ENCODE peak calls at places on chromosomes 16 and 17, in five cellular contexts. T, J, I, V and F are unnamed samples.

GRCh38 chr17:72572604-72573491 is 452.0 kb downstream of the SOX9 start:
- DNase-seq in T (no peak), J (no peak), I (no peak), V (no peak), F (peak)

GRCh38 chr16:27993587-27993986 is 69.9 kb downstream of the GSG1L start:
- DNase-seq in T (no peak), J (no peak), I (no peak), V (no peak), F (no peak)

GRCh38 chr16:60655514-60656153 is 1380.6 kb downstream of the CDH8 start:
- DNase-seq in T (no peak), J (no peak), I (no peak), V (no peak), F (no peak)

GRCh38 chr16:28304214-28304613 is 11.9 kb downstream of the SBK1 start:
- DNase-seq in T (peak), J (peak), I (no peak), V (peak), F (peak)

GRCh38 chr16:27374794-27375499 is 27.0 kb upstream of the IL21R start:
- DNase-seq in T (peak), J (peak), I (peak), V (peak), F (peak)

GRCh38 chr17:56451629-56452028 is 141.9 kb upstream of the NOG start:
- DNase-seq in T (no peak), J (no peak), I (no peak), V (no peak), F (no peak)

GRCh38 chr17:73644145-73645049 is at the start of gene SDK2:
- DNase-seq in T (peak), J (no peak), I (no peak), V (no peak), F (peak)

GRCh38 chr17:65290041-65290440 is 152.9 kb downstream of the RGS9 start:
- DNase-seq in T (no peak), J (no peak), I (no peak), V (no peak), F (no peak)

GRCh38 chr16:84751947-84752346 is 52.1 kb downstream of the USP10 start:
- DNase-seq in T (no peak), J (no peak), I (no peak), V (no peak), F (no peak)

GRCh38 chr17:62628845-62629555 is 1.5 kb downstream of the MRC2 start:
- DNase-seq in T (no peak), J (peak), I (no peak), V (no peak), F (peak)

GRCh38 chr17:71902931-71903506 is 217.8 kb upstream of the SOX9 start:
- DNase-seq in T (no peak), J (no peak), I (no peak), V (no peak), F (no peak)

GRCh38 chr17:40519089-40519775 is 17.8 kb upstream of the TNS4 start:
- DNase-seq in T (no peak), J (no peak), I (no peak), V (no peak), F (no peak)

GRCh38 chr17:75634376-75634740 is 1.1 kb downstream of the SMIM5 start:
- DNase-seq in T (peak), J (no peak), I (no peak), V (no peak), F (no peak)

GRCh38 chr16:31273676-31274075 is 13.9 kb downstream of the ITGAM start:
- DNase-seq in T (no peak), J (peak), I (no peak), V (no peak), F (no peak)

GRCh38 chr17:60169921-60170817 is 20.4 kb downstream of the CA4 start:
- DNase-seq in T (no peak), J (no peak), I (no peak), V (no peak), F (peak)

GRCh38 chr16:85301171-85301690 is 189.0 kb upstream of the CIBAR2 start:
- DNase-seq in T (no peak), J (no peak), I (no peak), V (no peak), F (no peak)

GRCh38 chr16:84286568-84287220 is 8.0 kb upstream of the WFDC1 start:
- DNase-seq in T (no peak), J (no peak), I (no peak), V (no peak), F (peak)

GRCh38 chr16:1018447-1018846 is 36.9 kb downstream of the SOX8 start:
- DNase-seq in T (no peak), J (no peak), I (no peak), V (no peak), F (no peak)

GRCh38 chr16:3908951-3909437 is 28.5 kb upstream of the CREBBP start:
- DNase-seq in T (no peak), J (no peak), I (no peak), V (no peak), F (no peak)

GRCh38 chr17:48546924-48547838 is 2.3 kb upstream of the HOXB2 start:
- DNase-seq in T (no peak), J (no peak), I (no peak), V (no peak), F (peak)

GRCh38 chr17:81263371-81264181 is 24.5 kb downstream of the NDUFAF8 start:
- DNase-seq in T (no peak), J (no peak), I (no peak), V (no peak), F (no peak)

GRCh38 chr17:58121925-58122324 is 26.3 kb upstream of the OR4D1 start:
- DNase-seq in T (no peak), J (peak), I (no peak), V (no peak), F (peak)

GRCh38 chr17:76161619-76162222 is 20.7 kb upstream of the FOXJ1 start:
- DNase-seq in T (no peak), J (no peak), I (no peak), V (no peak), F (no peak)

DNA sequence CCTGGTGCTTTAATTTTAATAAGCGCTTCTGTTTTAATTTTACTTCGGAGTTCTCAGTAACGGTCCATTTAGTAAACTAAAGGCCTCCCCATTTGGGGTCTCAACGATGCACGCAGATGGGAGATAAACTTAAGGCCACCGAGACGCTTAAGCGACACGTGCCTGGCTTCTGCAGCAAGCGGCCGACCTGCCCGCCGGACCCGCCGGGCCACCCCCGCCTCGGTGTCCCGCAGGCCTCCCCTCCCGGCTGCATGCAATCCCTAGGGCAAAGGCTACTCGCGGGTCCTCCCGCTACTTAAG is 592 bp downstream of the GCSH start:
- DNase-seq in T (no peak), J (no peak), I (no peak), V (no peak), F (no peak)
- H2BK12ac ChIP-seq in T (no peak), J (no peak), I (no peak), V (no peak), F (peak)

DNA sequence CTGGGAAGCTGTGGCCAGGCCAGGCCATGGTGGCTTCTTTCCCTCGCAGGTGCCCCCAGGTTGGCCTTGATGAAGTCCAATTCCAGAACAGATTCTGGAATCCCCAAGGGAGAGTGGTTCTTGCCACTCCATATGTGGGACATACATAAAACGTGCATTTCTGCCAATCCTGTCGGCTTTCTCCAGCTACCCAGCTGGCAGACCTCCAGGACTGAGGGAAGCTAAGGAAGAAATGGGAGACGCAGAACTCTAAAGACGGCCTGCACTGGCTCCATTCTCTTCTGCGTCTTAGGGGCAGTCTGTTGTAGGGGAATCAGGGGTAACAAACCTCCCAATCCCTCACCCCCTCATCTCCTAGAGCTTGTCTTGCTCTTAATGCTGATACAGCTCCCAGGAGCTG is 219.2 kb upstream of the CDH5 start:
- DNase-seq in T (no peak), J (no peak), I (no peak), V (no peak), F (no peak)
- H2AFZ ChIP-seq in T (no peak), J (no peak), I (no peak), V (no peak), F (no peak)

GRCh38 chr16:50835358-50836060 is 93.6 kb downstream of the CYLD start:
- DNase-seq in T (no peak), J (no peak), I (no peak), V (no peak), F (no peak)
- H2BK12ac ChIP-seq in T (no peak), J (no peak), I (no peak), V (no peak), F (no peak)

GRCh38 chr17:9050801-9051401 is 29.6 kb downstream of the NTN1 start:
- DNase-seq in T (no peak), J (peak), I (peak), V (peak), F (no peak)
- H2AFZ ChIP-seq in T (no peak), J (no peak), I (no peak), V (no peak), F (no peak)

GRCh38 chr16:12184419-12184831 is 207.9 kb downstream of the SNX29 start:
- DNase-seq in T (no peak), J (no peak), I (no peak), V (peak), F (no peak)
- H2BK12ac ChIP-seq in T (no peak), J (no peak), I (no peak), V (no peak), F (no peak)

GRCh38 chr16:75024591-75024990 is 25.8 kb downstream of the ZNRF1 start:
- DNase-seq in T (no peak), J (no peak), I (no peak), V (no peak), F (no peak)

GRCh38 chr16:75026892-75027391 is 28.1 kb downstream of the ZNRF1 start:
- DNase-seq in T (no peak), J (no peak), I (no peak), V (peak), F (no peak)

GRCh38 chr16:75024182-75024581 is 25.4 kb downstream of the ZNRF1 start:
- DNase-seq in T (no peak), J (no peak), I (no peak), V (no peak), F (no peak)

GRCh38 chr16:75027520-75028300 is 28.9 kb downstream of the ZNRF1 start:
- DNase-seq in T (no peak), J (no peak), I (no peak), V (no peak), F (no peak)

DNA sequence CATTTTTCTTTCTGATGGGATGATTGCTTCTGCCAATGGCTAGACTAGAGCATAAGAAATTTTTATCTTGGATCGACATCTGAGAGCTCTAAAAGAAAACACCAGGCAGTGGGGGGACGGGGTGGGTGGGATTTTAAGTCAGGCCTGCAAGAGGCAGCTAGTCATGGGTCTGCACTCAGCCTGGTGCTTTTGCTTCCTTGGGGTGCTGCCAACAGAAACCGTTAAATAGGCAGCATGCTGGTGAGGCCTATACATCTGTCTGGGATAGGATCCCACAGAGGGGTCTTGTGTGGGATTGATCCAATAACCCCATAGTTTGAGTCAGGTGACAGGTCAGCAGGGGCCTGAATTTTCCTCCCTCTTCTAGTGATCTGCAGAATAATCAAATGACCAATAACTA is 26.9 kb downstream of the ZNRF1 start:
- DNase-seq in T (no peak), J (no peak), I (no peak), V (no peak), F (peak)
- H2AFZ ChIP-seq in T (no peak), J (no peak), I (no peak), V (no peak), F (no peak)

DNA sequence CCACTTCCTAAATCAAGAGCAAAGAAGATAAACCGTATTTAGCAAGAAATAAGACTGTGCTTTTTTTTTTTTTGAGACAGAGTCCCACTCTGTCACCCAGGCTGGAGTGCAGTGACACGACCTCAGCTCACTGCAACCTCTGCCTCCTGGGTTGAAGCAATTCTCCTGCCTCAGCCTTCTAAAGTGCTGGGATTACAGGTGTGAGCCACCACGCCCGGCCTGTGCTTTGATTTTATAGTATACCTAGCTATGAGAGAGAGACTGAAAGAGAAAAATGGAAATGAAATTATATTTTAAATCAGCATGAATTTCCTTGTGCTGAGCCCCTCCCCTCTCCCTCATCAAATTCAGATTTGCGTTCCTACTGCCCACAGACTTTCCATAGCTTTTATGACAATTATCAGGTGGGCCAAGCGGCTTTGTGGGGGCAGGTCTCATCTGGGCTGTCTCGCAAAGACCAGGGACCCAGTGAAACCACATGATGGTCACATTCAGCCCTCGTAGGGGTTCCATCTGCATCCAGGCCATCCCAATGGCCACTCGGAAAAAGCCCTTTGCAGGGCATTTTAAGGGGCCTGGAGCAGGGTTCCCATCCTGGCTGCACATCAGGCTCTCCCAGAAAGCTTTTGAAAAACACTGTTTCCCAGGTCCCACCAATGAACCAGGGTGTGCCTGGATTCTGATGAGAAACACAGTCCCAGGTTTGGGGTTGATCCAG is 8.5 kb downstream of the CACNG1 start:
- DNase-seq in T (no peak), J (peak), I (no peak), V (no peak), F (no peak)
- H2BK12ac ChIP-seq in T (no peak), J (no peak), I (no peak), V (no peak), F (no peak)